ENCODE peak calls at places on chromosome 15, in seven cellular contexts. One of them, this sample, is unnamed. For H3K4me1 and H3K36me3, the result is how much of the 10 kb centered on the place peaks cover.

GRCh38 chr15:69032006-69032405 is 17.5 kb downstream of the NOX5 start:
- DNase-seq in naive thymus-derived CD4-positive, alpha-beta T cell: no peak
- DNase-seq in thyroid gland: no peak
- DNase-seq in tibial nerve: no peak
- DNase-seq in transverse colon: no peak
- DNase-seq in GM23248: peak
- DNase-seq in lower lobe of right lung: no peak
- DNase-seq in this sample: no peak

GRCh38 chr15:68333775-68334470 is 56.4 kb downstream of the FEM1B start:
- DNase-seq in naive thymus-derived CD4-positive, alpha-beta T cell: no peak
- DNase-seq in transverse colon: peak
- DNase-seq in tibial nerve: no peak
- DNase-seq in thyroid gland: no peak
- DNase-seq in lower lobe of right lung: peak
- DNase-seq in GM23248: peak
- DNase-seq in this sample: no peak

GRCh38 chr15:96360581-96361308 is 30.2 kb downstream of the NR2F2 start:
- DNase-seq in tibial nerve: no peak
- DNase-seq in thyroid gland: no peak
- DNase-seq in transverse colon: no peak
- DNase-seq in GM23248: no peak
- DNase-seq in naive thymus-derived CD4-positive, alpha-beta T cell: no peak
- DNase-seq in lower lobe of right lung: no peak
- DNase-seq in this sample: no peak

GRCh38 chr15:101156509-101157159 is 95.2 kb downstream of the CHSY1 start:
- DNase-seq in tibial nerve: no peak
- DNase-seq in transverse colon: peak
- DNase-seq in GM23248: no peak
- DNase-seq in lower lobe of right lung: peak
- DNase-seq in naive thymus-derived CD4-positive, alpha-beta T cell: no peak
- DNase-seq in thyroid gland: no peak
- DNase-seq in this sample: no peak

GRCh38 chr15:88938802-88939485 is 25.8 kb upstream of the MFGE8 start:
- DNase-seq in GM23248: no peak
- DNase-seq in naive thymus-derived CD4-positive, alpha-beta T cell: no peak
- DNase-seq in transverse colon: no peak
- DNase-seq in tibial nerve: no peak
- DNase-seq in thyroid gland: no peak
- DNase-seq in lower lobe of right lung: no peak
- DNase-seq in this sample: no peak

GRCh38 chr15:64754663-64755426 is 20.5 kb downstream of the RBPMS2 start:
- DNase-seq in lower lobe of right lung: no peak
- DNase-seq in naive thymus-derived CD4-positive, alpha-beta T cell: no peak
- DNase-seq in tibial nerve: no peak
- DNase-seq in thyroid gland: no peak
- DNase-seq in GM23248: no peak
- DNase-seq in transverse colon: no peak
- DNase-seq in this sample: no peak

GRCh38 chr15:90009301-90010063 is 8.4 kb downstream of the ZNF710 start:
- DNase-seq in transverse colon: peak
- DNase-seq in naive thymus-derived CD4-positive, alpha-beta T cell: no peak
- DNase-seq in GM23248: no peak
- DNase-seq in thyroid gland: no peak
- DNase-seq in lower lobe of right lung: no peak
- DNase-seq in tibial nerve: no peak
- DNase-seq in this sample: no peak

GRCh38 chr15:90231028-90232017 is 2.4 kb downstream of the CIB1 start:
- DNase-seq in transverse colon: peak
- DNase-seq in GM23248: no peak
- DNase-seq in lower lobe of right lung: peak
- DNase-seq in naive thymus-derived CD4-positive, alpha-beta T cell: peak
- DNase-seq in tibial nerve: no peak
- DNase-seq in thyroid gland: peak
- DNase-seq in this sample: peak

GRCh38 chr15:37084602-37085001 is 15.7 kb downstream of the MEIS2 start:
- DNase-seq in naive thymus-derived CD4-positive, alpha-beta T cell: no peak
- DNase-seq in tibial nerve: no peak
- DNase-seq in transverse colon: no peak
- DNase-seq in thyroid gland: no peak
- DNase-seq in lower lobe of right lung: no peak
- DNase-seq in GM23248: no peak
- DNase-seq in this sample: no peak
- H3K4me1 ChIP-seq in naive thymus-derived CD4-positive, alpha-beta T cell: under half
- H3K4me1 ChIP-seq in tibial nerve: under half
- H3K4me1 ChIP-seq in transverse colon: under half
- H3K4me1 ChIP-seq in thyroid gland: under half
- H3K4me1 ChIP-seq in lower lobe of right lung: under half
- H3K4me1 ChIP-seq in GM23248: under half
- H3K4me1 ChIP-seq in this sample: under half

DNA sequence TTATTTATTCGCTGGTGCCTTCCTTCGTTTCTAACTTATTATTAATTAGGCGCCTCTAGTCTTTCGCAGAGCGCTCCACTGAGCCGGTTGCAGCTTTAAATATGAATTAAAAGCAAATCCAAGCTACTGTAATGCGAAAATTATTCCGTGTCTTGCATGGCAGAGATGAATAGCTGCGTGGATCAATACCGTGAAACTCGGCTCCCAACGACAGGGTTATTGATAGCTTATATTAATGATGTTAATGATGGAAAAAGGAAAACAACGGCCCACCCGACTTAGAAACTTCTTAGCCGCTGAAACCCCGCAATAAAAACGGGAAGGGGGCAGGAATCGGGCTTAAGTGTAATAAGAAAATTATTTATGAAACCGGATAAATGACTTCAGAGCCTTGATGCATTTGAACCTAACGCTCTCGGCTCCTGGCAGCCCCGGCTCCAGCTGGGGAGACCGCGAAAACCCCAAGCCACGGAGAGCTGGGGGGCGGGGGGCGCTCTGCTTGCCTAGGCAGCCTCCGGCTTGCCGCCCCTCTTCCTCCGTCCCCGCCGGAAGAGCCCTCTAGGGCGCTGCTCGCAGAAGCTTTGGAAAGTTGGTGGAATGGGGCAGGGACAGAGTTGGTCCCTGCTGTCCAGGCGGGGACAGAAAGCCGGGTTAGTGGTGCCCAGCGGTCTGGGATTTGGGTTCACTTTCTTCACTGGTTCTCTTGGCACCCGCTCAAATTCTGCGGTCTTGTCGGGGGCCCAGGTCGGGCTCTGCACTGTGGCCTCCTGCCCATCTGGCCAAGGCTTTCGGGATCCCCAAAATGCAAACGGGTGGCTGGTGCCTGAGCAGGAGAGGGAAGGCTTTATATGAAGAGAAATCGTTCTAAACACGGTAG is 7.7 kb upstream of the ONECUT1 start:
- DNase-seq in lower lobe of right lung: no peak
- DNase-seq in naive thymus-derived CD4-positive, alpha-beta T cell: no peak
- DNase-seq in thyroid gland: no peak
- DNase-seq in transverse colon: no peak
- DNase-seq in GM23248: no peak
- DNase-seq in tibial nerve: no peak
- DNase-seq in this sample: no peak
- H3K4me3 ChIP-seq in lower lobe of right lung: no peak
- H3K4me3 ChIP-seq in naive thymus-derived CD4-positive, alpha-beta T cell: no peak
- H3K4me3 ChIP-seq in thyroid gland: no peak
- H3K4me3 ChIP-seq in transverse colon: no peak
- H3K4me3 ChIP-seq in GM23248: no peak
- H3K4me3 ChIP-seq in tibial nerve: no peak
- H3K4me3 ChIP-seq in this sample: no peak

GRCh38 chr15:31377030-31377429 is 50.4 kb downstream of the KLF13 start:
- DNase-seq in tibial nerve: no peak
- DNase-seq in thyroid gland: peak
- DNase-seq in lower lobe of right lung: peak
- DNase-seq in transverse colon: peak
- DNase-seq in naive thymus-derived CD4-positive, alpha-beta T cell: no peak
- DNase-seq in GM23248: no peak
- DNase-seq in this sample: no peak

GRCh38 chr15:31379042-31379441 is 52.4 kb downstream of the KLF13 start:
- DNase-seq in tibial nerve: no peak
- DNase-seq in thyroid gland: no peak
- DNase-seq in GM23248: no peak
- DNase-seq in transverse colon: no peak
- DNase-seq in naive thymus-derived CD4-positive, alpha-beta T cell: no peak
- DNase-seq in lower lobe of right lung: no peak
- DNase-seq in this sample: no peak

GRCh38 chr15:31379577-31379976 is 52.9 kb downstream of the KLF13 start:
- DNase-seq in lower lobe of right lung: no peak
- DNase-seq in transverse colon: no peak
- DNase-seq in naive thymus-derived CD4-positive, alpha-beta T cell: no peak
- DNase-seq in thyroid gland: no peak
- DNase-seq in tibial nerve: no peak
- DNase-seq in GM23248: no peak
- DNase-seq in this sample: no peak

GRCh38 chr15:31376511-31376910 is 49.9 kb downstream of the KLF13 start:
- DNase-seq in tibial nerve: no peak
- DNase-seq in thyroid gland: no peak
- DNase-seq in GM23248: no peak
- DNase-seq in lower lobe of right lung: no peak
- DNase-seq in transverse colon: peak
- DNase-seq in naive thymus-derived CD4-positive, alpha-beta T cell: no peak
- DNase-seq in this sample: no peak

DNA sequence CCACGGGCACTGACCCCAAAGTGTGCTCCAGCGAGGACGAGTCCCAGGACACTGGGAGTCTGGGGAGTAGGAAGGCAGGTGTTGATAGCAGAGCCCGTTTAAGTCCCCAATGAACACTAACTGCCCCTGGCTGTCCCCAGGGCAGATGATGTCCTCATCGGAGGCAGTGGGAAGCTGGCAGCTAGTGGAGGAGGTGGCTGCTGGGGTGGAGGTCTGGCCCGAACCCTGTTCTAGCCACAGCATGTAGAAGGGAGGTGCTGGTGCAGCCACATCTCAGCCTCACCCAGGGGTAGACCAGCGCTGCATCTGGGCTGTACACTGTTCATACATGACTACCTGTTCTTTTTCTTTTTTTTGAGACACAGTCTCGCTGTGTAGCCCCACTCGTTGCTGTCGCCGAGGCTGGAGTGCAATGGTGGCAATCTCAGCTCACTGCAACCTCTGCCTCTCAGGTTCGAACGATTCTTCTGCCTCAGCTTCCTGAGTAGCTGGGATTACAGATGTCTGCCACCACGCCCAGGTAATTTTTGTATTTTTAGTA is 51.8 kb downstream of the KLF13 start:
- DNase-seq in lower lobe of right lung: no peak
- DNase-seq in naive thymus-derived CD4-positive, alpha-beta T cell: no peak
- DNase-seq in thyroid gland: no peak
- DNase-seq in tibial nerve: no peak
- DNase-seq in GM23248: no peak
- DNase-seq in transverse colon: no peak
- DNase-seq in this sample: no peak
- H3K36me3 ChIP-seq in lower lobe of right lung: half or more
- H3K36me3 ChIP-seq in naive thymus-derived CD4-positive, alpha-beta T cell: under half
- H3K36me3 ChIP-seq in thyroid gland: under half
- H3K36me3 ChIP-seq in tibial nerve: under half
- H3K36me3 ChIP-seq in GM23248: under half
- H3K36me3 ChIP-seq in transverse colon: under half
- H3K36me3 ChIP-seq in this sample: under half

DNA sequence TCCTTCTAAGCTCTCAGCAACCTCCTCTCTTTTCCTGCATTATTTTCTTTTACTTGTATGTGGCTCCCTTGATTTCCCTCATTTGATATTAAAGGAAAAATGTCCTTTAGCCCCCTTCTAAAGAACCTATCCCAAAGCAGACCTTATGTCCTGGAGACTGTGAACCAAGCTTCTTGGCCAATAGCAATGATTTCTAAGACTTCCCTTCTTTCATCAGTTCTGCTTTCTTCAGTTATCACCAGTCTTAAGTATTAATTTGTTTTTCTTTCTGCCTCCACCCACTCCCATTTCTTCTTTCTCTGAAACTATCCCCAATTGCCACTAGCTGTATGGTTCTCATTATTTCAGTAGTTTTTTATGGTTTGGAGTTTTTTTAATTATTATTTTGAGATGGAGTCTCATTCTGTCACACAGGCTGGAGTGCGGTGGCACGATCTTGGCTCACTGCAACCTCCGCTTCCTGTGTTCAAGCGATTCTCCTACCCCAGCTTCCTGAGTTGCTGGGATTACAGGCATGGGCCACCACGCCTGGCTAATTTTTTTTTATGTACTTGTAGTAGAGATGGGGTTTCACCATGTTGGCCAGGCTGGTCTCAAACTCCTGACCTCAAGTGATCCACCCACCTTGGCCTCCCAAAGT is 12.1 kb downstream of the TMOD3 start:
- DNase-seq in naive thymus-derived CD4-positive, alpha-beta T cell: no peak
- DNase-seq in tibial nerve: no peak
- DNase-seq in lower lobe of right lung: no peak
- DNase-seq in transverse colon: no peak
- DNase-seq in GM23248: no peak
- DNase-seq in thyroid gland: no peak
- DNase-seq in this sample: no peak
- H3K4me1 ChIP-seq in naive thymus-derived CD4-positive, alpha-beta T cell: half or more
- H3K4me1 ChIP-seq in tibial nerve: under half
- H3K4me1 ChIP-seq in lower lobe of right lung: half or more
- H3K4me1 ChIP-seq in transverse colon: half or more
- H3K4me1 ChIP-seq in GM23248: half or more
- H3K4me1 ChIP-seq in thyroid gland: half or more
- H3K4me1 ChIP-seq in this sample: under half

GRCh38 chr15:49427369-49427768 is 4.3 kb downstream of the FGF7 start:
- DNase-seq in naive thymus-derived CD4-positive, alpha-beta T cell: no peak
- DNase-seq in transverse colon: no peak
- DNase-seq in lower lobe of right lung: no peak
- DNase-seq in thyroid gland: no peak
- DNase-seq in tibial nerve: no peak
- DNase-seq in GM23248: no peak
- DNase-seq in this sample: no peak
- H3K4me3 ChIP-seq in naive thymus-derived CD4-positive, alpha-beta T cell: no peak
- H3K4me3 ChIP-seq in transverse colon: peak
- H3K4me3 ChIP-seq in lower lobe of right lung: peak
- H3K4me3 ChIP-seq in thyroid gland: no peak
- H3K4me3 ChIP-seq in tibial nerve: peak
- H3K4me3 ChIP-seq in GM23248: peak
- H3K4me3 ChIP-seq in this sample: no peak

DNA sequence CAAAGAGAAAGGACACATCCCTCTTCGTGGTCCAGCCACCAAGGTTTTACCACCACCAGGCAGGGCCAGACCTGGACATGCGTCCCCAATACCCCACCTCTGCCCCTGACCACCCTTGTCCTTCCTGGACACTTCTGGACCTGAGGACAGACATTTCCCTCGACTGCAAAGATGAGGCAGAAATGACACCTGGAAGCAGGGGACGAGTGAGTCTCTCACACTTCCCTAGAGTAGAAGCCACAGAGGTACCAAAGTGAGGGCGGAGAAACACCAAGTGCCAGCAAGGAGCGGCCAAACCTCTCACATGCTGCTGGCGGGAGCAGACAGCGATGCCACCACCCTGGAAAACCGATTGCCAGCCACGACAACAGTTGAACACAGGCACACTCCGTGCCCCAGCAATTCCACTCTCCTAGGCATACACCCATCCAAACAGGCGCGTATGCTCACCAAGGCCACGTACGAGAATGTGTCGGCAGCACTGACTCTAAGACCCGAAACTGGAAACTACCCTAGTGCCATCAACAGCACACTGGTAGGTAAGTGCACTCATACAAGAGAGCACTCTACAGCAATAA is 207.0 kb upstream of the NSMCE3 start:
- DNase-seq in GM23248: no peak
- DNase-seq in lower lobe of right lung: no peak
- DNase-seq in tibial nerve: no peak
- DNase-seq in transverse colon: no peak
- DNase-seq in naive thymus-derived CD4-positive, alpha-beta T cell: no peak
- DNase-seq in thyroid gland: no peak
- DNase-seq in this sample: no peak
- H3K36me3 ChIP-seq in GM23248: under half
- H3K36me3 ChIP-seq in lower lobe of right lung: under half
- H3K36me3 ChIP-seq in tibial nerve: under half
- H3K36me3 ChIP-seq in transverse colon: under half
- H3K36me3 ChIP-seq in naive thymus-derived CD4-positive, alpha-beta T cell: under half
- H3K36me3 ChIP-seq in thyroid gland: under half
- H3K36me3 ChIP-seq in this sample: under half

This sample was measured in CD8-positive, alpha-beta T cell.